ENCODE peak calls at places on chromosomes 2 and 18, in four cellular contexts. L is cardiac muscle cell, R is germinal center, O is mucosa of gallbladder. H is an unnamed sample.

GRCh38 chr18:50839341-50839740 is 19.5 kb upstream of the MRO start:
- DNase-seq in L (no peak), R (no peak), O (no peak), H (no peak)

GRCh38 chr18:47758000-47758399 is 172.5 kb downstream of the SMAD2 start:
- DNase-seq in L (no peak), R (no peak), O (no peak), H (no peak)

GRCh38 chr2:48548871-48549270 is 18.9 kb downstream of the STON1 start:
- DNase-seq in L (peak), R (no peak), O (peak), H (no peak)

GRCh38 chr2:201798252-201798918 is 8.0 kb upstream of the CDK15 start:
- DNase-seq in L (peak), R (no peak), O (no peak), H (no peak)

GRCh38 chr18:71485578-71485977 is 1058.6 kb downstream of the CBLN2 start:
- DNase-seq in L (peak), R (no peak), O (no peak), H (no peak)

GRCh38 chr18:58870130-58870529 is 5.5 kb downstream of the ZNF532 start:
- DNase-seq in L (no peak), R (no peak), O (no peak), H (no peak)

GRCh38 chr2:144426981-144427479 is 92.9 kb downstream of the ZEB2 start:
- DNase-seq in L (peak), R (no peak), O (no peak), H (no peak)

GRCh38 chr2:240137596-240138274 is 1.6 kb upstream of the COPS9 start:
- DNase-seq in L (no peak), R (no peak), O (no peak), H (no peak)

GRCh38 chr2:232439758-232440135 is 16.2 kb upstream of the ALPI start:
- DNase-seq in L (no peak), R (no peak), O (no peak), H (no peak)

H was measured in activated CD4-positive, alpha-beta T cell treated with anti-CD3 and anti-CD28 coated beads for 48 hours.